ENCODE peak calls at places on chromosomes 3 and 15, in four cellular contexts. R is neuronal stem cell, V is colonic mucosa, J is fibroblast of lung. X is an unnamed sample.

GRCh38 chr3:190728574-190729246 is 133.8 kb downstream of the GMNC start:
- DNase-seq in J (peak; percentile 57), R (no peak), V (no peak), X (no peak)

GRCh38 chr3:132556467-132557159 is 40.5 kb upstream of the ACKR4 start:
- DNase-seq in V (no peak), J (peak; percentile 37), R (no peak), X (peak; percentile 61)

GRCh38 chr15:82079736-82080135 is 33.9 kb upstream of the MEX3B start:
- DNase-seq in R (no peak), J (peak; percentile 52), V (no peak), X (no peak)

GRCh38 chr3:149579838-149580542 is 77.8 kb downstream of the WWTR1 start:
- DNase-seq in V (no peak), J (peak; percentile 43), R (no peak), X (no peak)

GRCh38 chr3:74353039-74353438 is 261.4 kb downstream of the CNTN3 start:
- DNase-seq in J (peak; percentile 2), V (no peak), R (no peak), X (no peak)

GRCh38 chr3:171044828-171045793 is 18.6 kb upstream of the SLC2A2 start:
- DNase-seq in V (no peak), J (peak; percentile 78), R (no peak), X (no peak)

GRCh38 chr3:13069495-13069894 is 3.7 kb downstream of the IQSEC1 start:
- DNase-seq in J (no peak), R (no peak), V (no peak), X (no peak)

GRCh38 chr3:176341963-176342362 is 855.3 kb downstream of the TBL1XR1 start:
- DNase-seq in R (no peak), V (no peak), J (no peak), X (no peak)

GRCh38 chr3:160141485-160142185 is 83.6 kb upstream of the C3orf80 start:
- DNase-seq in J (peak; percentile 35), V (no peak), R (no peak), X (no peak)

GRCh38 chr3:132245547-132245946 is 71.7 kb upstream of the ACP3 start:
- DNase-seq in R (no peak), J (peak; percentile 36), V (no peak), X (no peak)

GRCh38 chr15:71435552-71435951 is 320.3 kb downstream of the THSD4 start:
- DNase-seq in R (no peak), V (no peak), J (no peak), X (no peak)

GRCh38 chr15:89115547-89115946 is 27.3 kb downstream of the ABHD2 start:
- DNase-seq in V (peak; percentile 72), R (no peak), J (no peak), X (no peak)

GRCh38 chr3:146746190-146746589 is 141.0 kb upstream of the PLSCR5 start:
- DNase-seq in R (no peak), J (no peak), V (no peak), X (no peak)

GRCh38 chr3:171797265-171797679 is 13.0 kb downstream of the PLD1 start:
- DNase-seq in V (no peak), R (no peak), J (no peak), X (no peak)

GRCh38 chr3:108554913-108555571 is 34.2 kb downstream of the CIP2A start:
- DNase-seq in R (no peak), J (no peak), V (no peak), X (no peak)

GRCh38 chr3:88000853-88001252 is 58.0 kb downstream of the CGGBP1 start:
- DNase-seq in R (peak; percentile 11), J (peak; percentile 34), V (no peak), X (no peak)

GRCh38 chr3:31766654-31767053 is 214.4 kb downstream of the OSBPL10 start:
- DNase-seq in J (no peak), V (no peak), R (no peak), X (no peak)
- H3K4me3 ChIP-seq in J (no peak overlapping the region), V (no peak overlapping the region), R (no peak overlapping the region), X (no peak overlapping the region)

DNA sequence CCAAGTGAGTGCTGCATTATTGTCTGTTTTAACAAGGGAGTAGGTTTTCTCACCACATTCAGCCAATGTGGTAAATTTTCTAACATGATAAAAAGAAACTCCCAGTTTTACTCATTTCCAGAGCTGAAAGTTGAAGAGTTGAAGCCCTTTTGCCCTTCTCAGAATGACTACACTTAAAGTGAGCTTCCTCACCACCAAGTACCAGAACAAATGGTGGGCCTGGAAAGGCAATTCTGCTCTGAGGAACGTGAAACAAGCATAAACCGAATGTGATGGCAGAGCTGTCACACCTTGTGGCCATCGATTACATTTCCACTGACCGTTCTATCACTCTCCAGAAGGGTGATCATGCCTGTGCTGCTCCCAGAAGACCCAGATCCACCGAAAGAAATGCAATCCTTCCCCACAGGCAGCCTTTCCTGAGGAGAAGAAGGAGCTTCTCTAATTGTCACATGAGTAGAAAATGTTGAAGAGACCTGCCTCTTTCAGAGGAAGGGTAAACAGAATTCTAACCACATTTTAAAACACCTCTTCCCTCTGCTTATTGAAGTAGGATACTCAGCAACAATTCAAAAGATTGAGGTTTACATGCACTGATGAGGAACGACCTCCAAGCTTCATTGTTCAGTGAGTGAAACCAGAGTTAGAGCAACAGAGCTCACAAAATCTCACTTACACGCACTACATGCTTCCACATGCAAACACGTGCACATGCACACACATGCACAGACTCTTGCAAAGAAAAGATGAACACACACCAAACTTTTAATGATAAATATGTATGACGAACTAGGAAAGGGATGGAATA is 21.4 kb upstream of the CCR9 start:
- DNase-seq in R (no peak), J (no peak), V (no peak), X (no peak)
- H3K4me3 ChIP-seq in R (no peak overlapping the region), J (no peak overlapping the region), V (no peak overlapping the region), X (no peak overlapping the region)

GRCh38 chr3:128746881-128747280 is 20.9 kb downstream of the RAB7A start:
- DNase-seq in J (no peak), V (no peak), R (no peak), X (no peak)

GRCh38 chr3:128748527-128748926 is 22.5 kb downstream of the RAB7A start:
- DNase-seq in V (no peak), J (no peak), R (no peak), X (no peak)

GRCh38 chr3:128742821-128743594 is 17.0 kb downstream of the RAB7A start:
- DNase-seq in V (no peak), R (no peak), J (no peak), X (no peak)

GRCh38 chr3:128749035-128749434 is 23.1 kb downstream of the RAB7A start:
- DNase-seq in J (no peak), R (no peak), V (no peak), X (no peak)

DNA sequence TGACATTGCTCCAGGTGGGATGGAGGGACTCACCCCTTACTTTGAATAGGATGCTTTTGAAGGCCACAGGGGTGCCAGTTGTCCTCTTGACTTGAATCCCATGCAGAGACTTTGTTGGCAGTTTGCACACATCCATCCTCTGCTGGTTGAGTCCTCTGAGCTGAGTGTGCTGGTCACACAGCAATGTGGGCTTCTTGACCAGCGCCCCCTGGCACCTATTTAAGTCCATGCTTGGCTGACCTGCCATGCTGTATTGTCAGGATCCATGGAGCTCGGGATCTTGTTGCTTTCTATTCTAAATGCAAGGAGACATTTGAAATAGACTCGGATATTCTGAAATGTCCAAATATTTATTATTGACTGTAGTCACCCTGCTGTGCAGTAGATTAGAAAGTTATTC is 19.8 kb downstream of the RAB7A start:
- DNase-seq in R (no peak), J (no peak), V (no peak), X (no peak)
- H3K4me3 ChIP-seq in R (no peak overlapping the region), J (no peak overlapping the region), V (no peak overlapping the region), X (no peak overlapping the region)

DNA sequence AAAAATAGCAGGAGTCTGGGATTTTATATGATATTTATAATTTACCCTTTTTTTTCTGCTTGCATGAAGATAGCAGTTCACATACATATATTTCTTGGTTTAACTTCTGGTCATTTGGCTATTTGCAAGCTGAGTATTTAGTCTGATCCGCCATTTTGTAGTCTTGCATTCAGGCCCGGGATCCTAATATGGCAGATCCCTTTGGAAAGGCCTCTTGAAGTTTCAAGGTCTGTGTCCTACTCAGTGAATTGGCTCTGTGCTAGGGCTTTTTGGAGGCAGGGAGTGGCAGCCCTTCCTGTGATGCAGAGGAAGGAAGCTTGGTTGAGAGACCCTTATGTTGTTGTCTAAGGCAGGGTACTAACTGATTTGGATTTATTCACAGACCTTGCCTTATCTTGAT is 2.9 kb downstream of the SNRPN start:
- DNase-seq in V (no peak), J (no peak), R (no peak), X (no peak)
- H3K4me3 ChIP-seq in V (no peak overlapping the region), J (no peak overlapping the region), R (peak overlapping the region; percentile 60), X (peak overlapping the region; percentile 81)

DNA sequence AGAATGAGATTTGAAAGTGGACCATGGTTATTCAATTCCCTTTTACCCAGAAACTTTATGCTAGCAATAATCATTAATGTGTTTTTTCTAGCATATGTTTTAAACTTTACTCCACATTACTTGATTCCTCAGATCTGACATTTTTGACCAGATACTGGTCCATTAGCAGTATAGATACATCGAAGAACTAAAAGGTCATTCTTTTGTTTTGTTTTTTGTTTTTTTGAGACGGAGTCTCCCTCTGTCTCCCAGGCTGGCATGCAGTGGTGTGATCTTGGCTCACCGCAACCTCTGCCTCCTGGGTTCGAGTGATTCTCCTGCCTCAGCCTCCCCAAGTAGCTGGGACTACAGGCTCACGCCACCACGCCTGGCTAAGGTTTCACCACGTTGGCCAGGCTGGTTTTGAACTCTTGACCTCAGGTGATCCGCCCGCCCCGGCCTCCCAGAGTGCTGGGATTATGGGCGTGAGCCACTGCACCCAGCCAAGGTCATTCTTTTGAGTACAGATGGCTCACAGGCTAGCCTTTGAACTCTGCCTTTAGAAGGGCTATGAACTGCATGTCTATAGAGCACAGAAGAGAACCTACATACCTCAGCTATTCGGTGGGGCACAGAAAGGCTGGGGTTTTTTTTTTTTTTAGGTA is 28.6 kb downstream of the CHP1 start:
- DNase-seq in V (peak; percentile 72), R (no peak), J (no peak), X (no peak)
- H3K4me3 ChIP-seq in V (no peak overlapping the region), R (no peak overlapping the region), J (no peak overlapping the region), X (no peak overlapping the region)